ENCODE peak calls at places on chromosome 10, in six cellular contexts. Z, S, P, O, G and B are unnamed samples.

GRCh38 chr10:63375458-63375857 is 90.3 kb downstream of the JMJD1C start:
- DNase-seq in O (no peak), G (no peak), P (no peak), Z (no peak), S (no peak), B (no peak)

GRCh38 chr10:44899450-44900080 is 11.6 kb upstream of the TMEM72 start:
- DNase-seq in P (no peak), G (no peak), S (no peak), Z (no peak), O (no peak), B (no peak)

GRCh38 chr10:12890958-12891357 is 110.6 kb downstream of the CCDC3 start:
- DNase-seq in S (no peak), Z (no peak), P (no peak), O (no peak), G (no peak), B (no peak)

GRCh38 chr10:89144836-89145235 is 62.3 kb downstream of the CH25H start:
- DNase-seq in G (no peak), S (no peak), P (no peak), Z (no peak), O (no peak), B (no peak)

GRCh38 chr10:115829501-115830215 is 443.3 kb downstream of the GFRA1 start:
- DNase-seq in O (peak), S (peak), Z (peak), G (peak), P (no peak), B (no peak)

GRCh38 chr10:7475046-7475860 is 64.4 kb upstream of the SFMBT2 start:
- DNase-seq in G (no peak), O (no peak), Z (no peak), S (no peak), P (no peak), B (no peak)

GRCh38 chr10:126846469-126846868 is 58.8 kb upstream of the DOCK1 start:
- DNase-seq in S (no peak), Z (no peak), O (no peak), G (no peak), P (no peak), B (no peak)

GRCh38 chr10:19930936-19931859 is 115.0 kb downstream of the PLXDC2 start:
- DNase-seq in Z (peak), G (no peak), O (no peak), P (no peak), S (peak), B (peak)

GRCh38 chr10:2604891-2605290 is 462.5 kb upstream of the PFKP start:
- DNase-seq in O (no peak), P (no peak), S (no peak), G (no peak), Z (no peak), B (no peak)

GRCh38 chr10:7243139-7243538 is 167.7 kb downstream of the SFMBT2 start:
- DNase-seq in G (no peak), Z (no peak), S (no peak), O (no peak), P (no peak), B (no peak)

GRCh38 chr10:70772627-70773026 is 12.6 kb downstream of the TBATA start:
- DNase-seq in Z (no peak), S (no peak), P (no peak), G (no peak), O (no peak), B (no peak)

GRCh38 chr10:74981831-74982633 is 129.4 kb upstream of the SAMD8 start:
- DNase-seq in S (no peak), P (no peak), O (no peak), Z (no peak), G (no peak), B (no peak)

GRCh38 chr10:47381427-47382379 is 2.4 kb downstream of the ZNF488 start:
- DNase-seq in O (no peak), Z (no peak), P (no peak), G (no peak), S (no peak), B (no peak)

GRCh38 chr10:1454428-1454827 is 282.9 kb downstream of the ADARB2 start:
- DNase-seq in O (no peak), S (no peak), P (no peak), G (no peak), Z (no peak), B (no peak)

GRCh38 chr10:15739437-15739970 is 19.8 kb upstream of the ITGA8 start:
- DNase-seq in G (no peak), O (no peak), Z (no peak), P (no peak), S (no peak), B (no peak)

GRCh38 chr10:132030898-132031463 is 34.8 kb upstream of the JAKMIP3 start:
- DNase-seq in P (no peak), G (no peak), Z (no peak), S (no peak), O (no peak), B (no peak)

GRCh38 chr10:8637640-8638039 is 583.2 kb downstream of the GATA3 start:
- DNase-seq in S (no peak), O (no peak), G (no peak), P (no peak), Z (no peak), B (no peak)

GRCh38 chr10:100882681-100883321 is 30.0 kb upstream of the SLF2 start:
- DNase-seq in Z (peak), P (no peak), S (peak), G (no peak), O (peak), B (no peak)

GRCh38 chr10:100019824-100020160 is 10.0 kb upstream of the DNMBP start:
- DNase-seq in S (peak), G (peak), O (no peak), P (no peak), Z (no peak), B (no peak)

GRCh38 chr10:8033812-8034665 is 20.4 kb upstream of the GATA3 start:
- DNase-seq in S (no peak), O (no peak), G (no peak), P (no peak), Z (no peak), B (no peak)

GRCh38 chr10:96612052-96612830 is 25.4 kb upstream of the TM9SF3 start:
- DNase-seq in P (no peak), O (no peak), Z (no peak), G (peak), S (no peak), B (no peak)

GRCh38 chr10:29532256-29532878 is 102.4 kb downstream of the SVIL start:
- DNase-seq in Z (no peak), G (no peak), P (no peak), S (no peak), O (no peak), B (no peak)

GRCh38 chr10:7789390-7789789 is 1.4 kb downstream of the ATP5F1C start:
- DNase-seq in Z (peak), G (no peak), S (peak), O (no peak), P (no peak), B (no peak)

GRCh38 chr10:87734987-87735827 is 75.5 kb downstream of the PAPSS2 start:
- DNase-seq in Z (peak), O (peak), S (peak), G (peak), P (no peak), B (no peak)

GRCh38 chr10:23344251-23344841 is at the start of gene C10orf67:
- DNase-seq in G (no peak), O (no peak), Z (peak), S (peak), P (peak), B (no peak)

GRCh38 chr10:116312091-116312490 is 12.2 kb upstream of the CCDC172 start:
- DNase-seq in O (peak), P (no peak), Z (no peak), G (no peak), S (no peak), B (no peak)

GRCh38 chr10:69413221-69413865 is 3.4 kb downstream of the TACR2 start:
- DNase-seq in O (peak), P (no peak), G (peak), Z (peak), S (peak), B (no peak)

DNA sequence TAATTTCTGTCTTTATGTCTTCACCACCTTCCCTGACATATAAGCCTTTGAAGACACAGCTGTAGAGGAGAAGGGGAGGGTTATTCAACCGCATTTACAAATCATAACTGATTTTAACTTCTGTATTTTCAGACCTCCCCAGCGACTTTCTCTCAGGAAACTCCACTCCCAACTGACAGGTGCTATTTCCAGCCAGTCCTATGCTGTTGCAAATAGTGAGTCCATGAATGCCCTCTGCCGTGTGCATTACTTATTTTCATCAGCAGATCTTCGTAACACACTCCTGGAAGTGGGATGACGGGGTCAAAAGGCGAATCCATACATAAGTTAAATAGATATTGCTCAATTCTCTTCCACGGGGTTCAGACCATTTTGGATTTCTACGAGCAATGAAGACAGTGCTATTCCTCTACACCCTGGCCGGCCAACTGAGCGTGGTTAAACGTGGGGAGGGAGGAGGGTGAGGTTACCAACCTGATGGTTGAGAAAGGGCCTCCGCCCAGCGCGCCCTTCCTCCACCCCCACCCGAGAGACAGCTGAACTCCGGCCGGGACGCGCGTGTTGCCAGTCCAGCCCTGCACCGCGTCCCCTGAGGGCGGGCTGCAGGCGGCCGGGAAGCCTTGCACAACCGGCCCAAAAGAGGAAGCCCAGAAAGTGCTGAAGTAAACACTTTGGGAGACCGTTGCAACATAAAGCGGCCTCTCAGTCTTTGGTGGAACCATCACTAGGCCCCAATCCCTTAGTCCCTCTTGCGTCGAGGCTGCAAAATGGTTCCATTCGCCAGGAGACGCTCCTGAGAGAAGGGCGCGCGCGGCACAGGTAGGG is at the start of gene APBB1IP:
- DNase-seq in O (no peak), P (peak), S (peak), Z (no peak), G (no peak), B (no peak)
- H3K4me3 ChIP-seq in O (peak), P (peak), S (peak), Z (no peak), G (no peak), B (peak)

DNA sequence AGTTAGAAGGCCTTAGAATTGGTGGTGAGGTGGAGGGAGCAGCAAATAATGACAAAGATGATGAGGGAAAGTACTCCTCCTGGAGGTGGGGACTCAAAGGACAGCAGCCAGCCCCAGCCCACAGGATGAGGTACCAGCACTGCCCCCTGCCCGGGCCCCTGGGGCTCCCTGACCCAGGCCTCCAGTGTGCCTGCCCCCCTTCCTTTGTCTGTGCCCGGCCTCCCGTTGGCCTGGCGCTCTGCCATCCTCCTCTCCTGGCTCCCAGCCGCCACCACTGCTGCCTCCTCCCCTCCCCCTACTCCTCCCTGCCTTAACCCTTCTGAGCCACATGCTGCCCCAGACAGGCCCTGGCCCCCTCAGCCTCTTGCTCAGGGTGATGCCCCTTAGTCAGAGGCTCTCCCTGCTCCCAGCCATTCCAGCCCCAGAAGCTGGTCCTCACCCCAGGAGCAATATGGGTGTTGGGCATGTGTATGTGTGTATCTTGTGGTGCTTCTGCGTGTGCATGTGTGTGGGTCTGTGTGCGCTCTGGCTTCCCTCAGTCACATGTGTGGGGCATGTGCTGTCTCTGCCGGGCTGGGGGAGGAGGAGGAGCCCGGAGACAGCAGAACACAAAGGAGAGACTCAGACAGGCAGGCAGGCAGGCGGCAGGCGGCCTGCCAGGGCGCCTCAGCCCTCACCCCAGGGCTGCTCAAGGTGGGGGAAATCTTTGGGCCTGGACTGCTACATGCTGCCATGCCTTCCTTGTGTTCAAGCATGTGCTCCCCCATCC is 2.6 kb downstream of the LDB1 start:
- DNase-seq in G (no peak), S (peak), P (peak), Z (peak), O (no peak), B (no peak)
- TF ChIP-seq CTCF in G (peak), S (no peak), P (peak), Z (peak), O (peak), B (peak)

GRCh38 chr10:78763217-78763616 is 305.5 kb upstream of the ZMIZ1 start:
- DNase-seq in S (no peak), G (no peak), P (no peak), O (no peak), Z (no peak), B (no peak)
- H3K4me3 ChIP-seq in S (no peak), G (no peak), P (no peak), O (no peak), Z (no peak), B (no peak)

GRCh38 chr10:127920319-127921074 is 13.6 kb downstream of the PTPRE start:
- DNase-seq in P (no peak), Z (no peak), G (no peak), S (no peak), O (no peak), B (no peak)

GRCh38 chr10:127921751-127922140 is 14.8 kb downstream of the PTPRE start:
- DNase-seq in P (no peak), O (no peak), G (no peak), S (no peak), Z (no peak), B (no peak)

GRCh38 chr10:127918570-127918969 is 11.7 kb downstream of the PTPRE start:
- DNase-seq in O (no peak), G (no peak), S (no peak), Z (no peak), P (no peak), B (no peak)

GRCh38 chr10:127921075-127921750 is 14.3 kb downstream of the PTPRE start:
- DNase-seq in O (no peak), Z (no peak), S (no peak), P (no peak), G (no peak), B (no peak)

GRCh38 chr10:127919418-127920191 is 12.7 kb downstream of the PTPRE start:
- DNase-seq in O (peak), Z (peak), P (no peak), S (peak), G (no peak), B (no peak)
- TF ChIP-seq CTCF in O (peak), Z (no peak), P (peak), S (peak), G (peak), B (peak)

DNA sequence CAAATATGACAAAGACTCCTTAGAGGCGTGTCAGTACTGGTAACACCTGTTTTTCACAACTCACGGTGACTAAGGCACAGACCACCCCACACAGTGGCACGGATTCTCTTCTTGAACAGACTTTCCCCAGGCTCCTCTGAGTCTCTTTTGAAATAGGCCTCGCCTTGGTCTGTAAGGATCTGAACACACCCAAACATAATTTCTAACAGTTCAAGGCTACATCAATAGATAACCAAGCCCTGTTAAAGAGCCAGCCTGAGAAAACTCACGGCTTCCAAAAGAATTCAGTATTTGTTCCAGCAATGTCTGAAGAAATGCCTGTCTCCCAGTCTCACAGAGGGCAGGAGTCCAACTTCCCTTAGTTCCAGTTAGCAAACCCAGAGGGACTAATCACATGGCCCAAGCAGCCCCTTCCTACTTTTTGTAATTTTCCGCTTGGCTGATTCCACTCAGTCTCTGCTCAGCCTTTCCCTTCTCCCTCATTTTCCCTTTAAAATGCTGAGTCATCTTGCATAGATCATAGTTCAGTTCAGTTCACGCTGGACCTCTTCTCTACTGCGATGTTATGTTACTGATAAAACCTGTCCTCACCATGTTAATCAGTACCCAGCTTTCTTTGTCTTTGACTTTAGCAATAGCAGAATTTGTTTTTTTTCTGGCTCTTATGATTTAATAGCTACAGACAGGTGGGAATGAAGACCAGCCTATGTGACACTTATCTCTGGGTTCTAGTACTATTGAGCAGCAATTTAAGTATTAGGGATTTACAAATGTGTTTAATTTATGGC is 22.6 kb upstream of the AKR1C3 start:
- DNase-seq in G (peak), S (peak), P (no peak), O (peak), Z (peak), B (peak)
- H3K4me3 ChIP-seq in G (peak), S (peak), P (no peak), O (no peak), Z (no peak), B (peak)

DNA sequence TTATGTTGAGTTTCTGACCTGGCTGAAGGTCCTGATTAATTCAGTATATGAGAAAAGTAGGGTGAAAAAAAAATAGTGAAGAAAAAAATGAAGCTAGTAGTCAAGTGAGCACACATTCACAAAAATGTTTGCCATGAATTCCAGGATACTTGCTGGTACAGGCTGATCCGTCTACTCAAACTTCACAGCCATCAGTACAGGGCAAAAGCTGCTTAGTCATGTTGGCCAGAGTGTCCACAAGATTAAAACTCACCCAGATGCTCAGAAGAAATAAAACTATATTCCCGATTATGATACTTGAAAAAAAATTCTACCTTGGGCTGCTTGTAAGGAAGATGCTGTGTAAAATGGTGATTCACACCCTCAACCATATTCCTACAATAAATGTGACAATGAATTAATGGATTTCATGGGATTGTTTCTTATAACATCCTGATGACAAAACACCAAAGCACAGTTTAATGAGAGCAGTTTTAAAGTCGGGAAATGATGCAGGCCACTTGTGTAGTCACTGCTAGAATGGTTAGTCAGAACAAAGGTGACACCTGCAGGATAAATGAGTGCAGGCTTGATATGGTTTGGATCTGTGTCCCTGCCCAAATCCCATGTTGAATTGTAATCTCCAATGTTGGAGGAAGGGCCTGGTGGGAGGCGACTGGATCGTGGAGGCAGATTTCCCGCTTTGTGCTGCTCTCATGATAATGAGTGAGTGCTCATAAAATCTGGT is 49.2 kb upstream of the ANKRD1 start:
- DNase-seq in S (peak), G (peak), Z (peak), O (no peak), P (no peak), B (no peak)
- TF ChIP-seq CTCF in S (no peak), G (peak), Z (no peak), O (no peak), P (no peak), B (peak)

GRCh38 chr10:124693801-124694416 is 50.3 kb downstream of the FAM53B start:
- DNase-seq in G (no peak), O (no peak), Z (no peak), S (no peak), P (no peak), B (no peak)

GRCh38 chr10:124693396-124693795 is 50.8 kb downstream of the FAM53B start:
- DNase-seq in O (no peak), P (no peak), G (no peak), Z (no peak), S (no peak), B (no peak)

GRCh38 chr10:124695259-124695658 is 48.9 kb downstream of the FAM53B start:
- DNase-seq in P (no peak), S (no peak), G (no peak), Z (no peak), O (no peak), B (no peak)

GRCh38 chr10:124696446-124697392 is 47.5 kb downstream of the FAM53B start:
- DNase-seq in G (no peak), S (no peak), O (no peak), Z (no peak), P (no peak), B (no peak)

DNA sequence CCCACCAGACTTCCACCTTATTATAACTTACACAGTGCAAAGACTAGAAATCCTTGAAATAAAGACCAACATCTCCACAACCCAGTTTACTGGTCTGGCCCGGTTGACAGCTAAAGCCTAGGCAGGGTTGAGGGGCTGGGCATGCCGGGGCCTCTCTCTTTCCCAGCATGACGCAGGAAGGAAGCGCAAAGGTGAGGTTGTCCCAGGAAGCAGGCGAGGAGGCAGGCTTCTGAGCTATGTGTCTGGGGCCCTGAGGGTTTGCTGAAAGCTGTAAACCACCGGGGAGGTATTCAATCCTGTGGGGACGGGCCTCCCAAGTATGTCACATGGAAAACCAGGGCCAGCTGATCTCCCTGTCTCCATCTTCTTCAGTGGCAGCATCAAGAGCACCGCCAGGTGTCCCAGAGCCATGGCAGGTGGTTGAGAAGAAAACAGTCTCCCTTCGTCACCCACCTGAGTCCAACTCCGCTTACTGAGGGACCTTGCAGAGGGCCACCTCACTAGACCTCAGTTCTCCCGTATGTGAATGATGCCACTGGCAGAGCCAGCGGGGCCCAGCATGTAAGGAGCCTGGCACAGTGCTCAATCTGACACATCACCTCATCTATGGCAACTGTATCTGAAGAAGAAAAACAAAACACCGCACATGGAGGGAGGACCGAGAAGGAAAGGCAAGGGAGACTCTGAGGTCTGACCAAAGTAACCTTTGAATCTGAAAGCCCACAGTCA is 49.5 kb downstream of the FAM53B start:
- DNase-seq in Z (no peak), O (no peak), S (no peak), G (no peak), P (no peak), B (no peak)
- H3K4me3 ChIP-seq in Z (no peak), O (no peak), S (no peak), G (no peak), P (no peak), B (no peak)